ENCODE peak calls at places on chromosome 22, in four cellular contexts. Z is activated CD4-positive, alpha-beta T cell treated with anti-CD3 and anti-CD28 coated beads for 48 hours; X is anterior cingulate cortex; A is K562. T is an unnamed sample.

GRCh38 chr22:21075516-21076138 is 29.9 kb downstream of the LRRC74B start:
- DNase-seq in Z (no peak), X (no peak), A (peak; percentile 18), T (no peak)

GRCh38 chr22:47618611-47619010 is 856.2 kb downstream of the TBC1D22A start:
- DNase-seq in Z (no peak), X (no peak), A (no peak), T (no peak)

GRCh38 chr22:46791201-46791731 is 28.8 kb downstream of the TBC1D22A start:
- DNase-seq in Z (peak; percentile 80), X (no peak), A (peak; percentile 11), T (peak; percentile 52)

GRCh38 chr22:29224121-29224858 is 18.6 kb downstream of the EMID1 start:
- DNase-seq in Z (no peak), X (no peak), A (no peak), T (peak; percentile 32)

GRCh38 chr22:43191831-43192230 is 4.9 kb upstream of the TTLL12 start:
- DNase-seq in Z (no peak), X (no peak), A (no peak), T (no peak)

GRCh38 chr22:25884121-25884520 is 142.1 kb downstream of the MYO18B start:
- DNase-seq in Z (no peak), X (no peak), A (no peak), T (no peak)

GRCh38 chr22:35971418-35972119 is 57.1 kb downstream of the RBFOX2 start:
- DNase-seq in Z (no peak), X (no peak), A (no peak), T (no peak)

GRCh38 chr22:28232231-28232630 is 313.2 kb upstream of the PITPNB start:
- DNase-seq in Z (no peak), X (no peak), A (no peak), T (no peak)

GRCh38 chr22:50445071-50445879 is 29.6 kb downstream of the SBF1 start:
- DNase-seq in Z (no peak), X (no peak), A (no peak), T (no peak)

GRCh38 chr22:22770280-22770871 is 117.2 kb upstream of the IGLL5 start:
- DNase-seq in Z (peak; percentile 66), X (no peak), A (peak; percentile 96), T (no peak)

GRCh38 chr22:43734370-43735005 is 77.6 kb downstream of the EFCAB6 start:
- DNase-seq in Z (no peak), X (no peak), A (no peak), T (no peak)

GRCh38 chr22:36561291-36561811 is 32.4 kb upstream of the EIF3D start:
- DNase-seq in Z (no peak), X (no peak), A (no peak), T (no peak)

GRCh38 chr22:21025266-21025665 is 7.1 kb downstream of the SLC7A4 start:
- DNase-seq in Z (no peak), X (no peak), A (no peak), T (no peak)

GRCh38 chr22:49046546-49047305 is 780.9 kb downstream of the BRD1 start:
- DNase-seq in Z (peak; percentile 60), X (peak; percentile 39), A (peak; percentile 47), T (peak; percentile 35)

GRCh38 chr22:20009582-20010306 is 6.9 kb downstream of the ARVCF start:
- DNase-seq in Z (no peak), X (no peak), A (peak; percentile 77), T (no peak)

GRCh38 chr22:23240639-23241389 is 60.5 kb downstream of the BCR start:
- DNase-seq in Z (peak; percentile 57), X (no peak), A (peak; percentile 67), T (no peak)

GRCh38 chr22:49325531-49326395 is 501.9 kb downstream of the BRD1 start:
- DNase-seq in Z (no peak), X (no peak), A (no peak), T (no peak)

GRCh38 chr22:31296258-31296657 is 4.0 kb upstream of the PIK3IP1 start:
- DNase-seq in Z (no peak), X (no peak), A (no peak), T (no peak)

GRCh38 chr22:35604671-35605457 is 12.3 kb downstream of the MB start:
- DNase-seq in Z (peak; percentile 52), X (peak; percentile 45), A (peak; percentile 11), T (no peak)

GRCh38 chr22:42619261-42620063 is 4.8 kb upstream of the POLDIP3 start:
- DNase-seq in Z (no peak), X (no peak), A (no peak), T (no peak)

GRCh38 chr22:50432131-50432870 is 42.5 kb downstream of the SBF1 start:
- DNase-seq in Z (no peak), X (no peak), A (no peak), T (no peak)

GRCh38 chr22:35377735-35378134 is 3.2 kb upstream of the HMOX1 start:
- DNase-seq in Z (no peak), X (no peak), A (no peak), T (no peak)

GRCh38 chr22:42270512-42271190 is at the start of gene TCF20:
- DNase-seq in Z (peak; percentile 82), X (peak; percentile 54), A (peak; percentile 81), T (peak; percentile 44)

GRCh38 chr22:50485221-50486131 is 1.2 kb upstream of the MIOX start:
- DNase-seq in Z (no peak), X (no peak), A (peak; percentile 16), T (no peak)